ENCODE peak calls at places on chromosomes 11 and 22, in four cellular contexts. X is activated CD4-positive, alpha-beta T cell treated with anti-CD3 and anti-CD28 coated beads for 48 hours; K is AG09309; E is IMR-90. O is an unnamed sample.

GRCh38 chr11:28900427-28900826 is 792.2 kb downstream of the METTL15 start:
- DNase-seq in X (no peak), K (no peak), E (no peak), O (no peak)

GRCh38 chr11:8111636-8112035 is 30.6 kb downstream of the TUB start:
- DNase-seq in X (no peak), K (no peak), E (no peak), O (no peak)

GRCh38 chr11:121337078-121337477 is 44.5 kb downstream of the SC5D start:
- DNase-seq in X (peak), K (no peak), E (no peak), O (no peak)

GRCh38 chr11:124762077-124762623 is at the start of gene ESAM:
- DNase-seq in X (peak), K (no peak), E (no peak), O (no peak)

GRCh38 chr22:32837142-32837541 is 35.6 kb downstream of the TIMP3 start:
- DNase-seq in X (no peak), K (no peak), E (no peak), O (no peak)

GRCh38 chr11:80519591-80520258 is 1078.9 kb upstream of the TENM4 start:
- DNase-seq in X (no peak), K (no peak), E (no peak), O (no peak)

GRCh38 chr11:93567406-93567819 is 24.2 kb upstream of the SMCO4 start:
- DNase-seq in X (no peak), K (no peak), E (no peak), O (no peak)

GRCh38 chr22:20205964-20206708 is 55.3 kb upstream of the CCDC188 start:
- DNase-seq in X (peak), K (no peak), E (peak), O (no peak)

GRCh38 chr11:59171508-59172322 is at the start of gene DTX4:
- DNase-seq in X (peak), K (peak), E (peak), O (peak)

GRCh38 chr22:29083576-29084566 is 11.0 kb downstream of the KREMEN1 start:
- DNase-seq in X (no peak), K (no peak), E (peak), O (no peak)

GRCh38 chr11:72975778-72976520 is 161.7 kb downstream of the ATG16L2 start:
- DNase-seq in X (no peak), K (peak), E (peak), O (no peak)

GRCh38 chr22:47017245-47017644 is 254.8 kb downstream of the TBC1D22A start:
- DNase-seq in X (no peak), K (no peak), E (no peak), O (no peak)

GRCh38 chr11:31823372-31824371 is 12.6 kb upstream of the PAX6 start:
- DNase-seq in X (no peak), K (no peak), E (no peak), O (no peak)

GRCh38 chr11:26194871-26195270 is 137.1 kb upstream of the ANO3 start:
- DNase-seq in X (no peak), K (no peak), E (peak), O (no peak)

GRCh38 chr11:102168483-102168882 is 58.2 kb downstream of the YAP1 start:
- DNase-seq in X (no peak), K (no peak), E (no peak), O (no peak)

GRCh38 chr11:8229299-8230177 is 34.1 kb downstream of the LMO1 start:
- DNase-seq in X (no peak), K (no peak), E (no peak), O (peak)

GRCh38 chr11:57662893-57663292 is 5.0 kb upstream of the ZDHHC5 start:
- DNase-seq in X (no peak), K (no peak), E (no peak), O (no peak)

GRCh38 chr11:85626496-85626895 is 648 bp downstream of the DLG2 start:
- DNase-seq in X (peak), K (no peak), E (no peak), O (no peak)

GRCh38 chr11:60184824-60185511 is 2.1 kb upstream of the MS4A6A start:
- DNase-seq in X (no peak), K (no peak), E (no peak), O (no peak)

GRCh38 chr22:49670610-49671330 is 156.9 kb downstream of the BRD1 start:
- DNase-seq in X (peak), K (no peak), E (no peak), O (peak)

GRCh38 chr11:69134957-69135356 is 20.8 kb upstream of the SMIM38 start:
- DNase-seq in X (no peak), K (no peak), E (no peak), O (no peak)

GRCh38 chr11:14422052-14422813 is 63.2 kb upstream of the RRAS2 start:
- DNase-seq in X (peak), K (peak), E (peak), O (peak)

GRCh38 chr11:66727883-66728759 is 895 bp downstream of the SPTBN2 start:
- DNase-seq in X (no peak), K (no peak), E (no peak), O (no peak)

GRCh38 chr11:12119502-12119901 is 9.1 kb downstream of the MICAL2 start:
- DNase-seq in X (no peak), K (no peak), E (no peak), O (no peak)

O was measured in chondrocyte.